ENCODE peak calls at places on chromosomes 7 and 10, in nine cellular contexts. P is colonic mucosa; E is H9; K is cardiac muscle cell; J is CD4-positive, alpha-beta memory T cell; G is mucosa of descending colon; Z is endodermal cell; L is uterus; T is heart right ventricle. U is an unnamed sample. For H3K4me1, the result is how much of the 10 kb centered on the place peaks cover.

GRCh38 chr7:23431596-23432284 is 38.6 kb downstream of the IGF2BP3 start:
- DNase-seq in P (no peak), E (no peak), K (no peak), J (no peak), G (no peak), Z (no peak), L (no peak), T (no peak), U (no peak)

GRCh38 chr10:113278664-113279063 is 274.2 kb upstream of the HABP2 start:
- DNase-seq in P (no peak), E (no peak), K (no peak), J (no peak), G (no peak), Z (no peak), L (no peak), T (no peak), U (no peak)

GRCh38 chr7:100682991-100683658 is 9.6 kb downstream of the GNB2 start:
- DNase-seq in P (no peak), E (no peak), K (no peak), J (no peak), G (no peak), Z (no peak), L (no peak), T (no peak), U (no peak)

GRCh38 chr7:121103579-121103978 is 115.1 kb downstream of the CPED1 start:
- DNase-seq in P (no peak), E (no peak), K (no peak), J (no peak), G (no peak), Z (no peak), L (no peak), T (no peak), U (no peak)

GRCh38 chr10:18185621-18186020 is 45.4 kb downstream of the CACNB2 start:
- DNase-seq in P (no peak), E (no peak), K (no peak), J (no peak), G (no peak), Z (no peak), L (no peak), T (no peak), U (no peak)

GRCh38 chr7:19116121-19117080 is 1.0 kb downstream of the TWIST1 start:
- DNase-seq in P (no peak), E (peak), K (peak), J (no peak), G (no peak), Z (peak), L (peak), T (no peak), U (no peak)

GRCh38 chr7:81846398-81846797 is 76.6 kb upstream of the HGF start:
- DNase-seq in P (no peak), E (no peak), K (no peak), J (no peak), G (no peak), Z (no peak), L (no peak), T (peak), U (no peak)

GRCh38 chr10:132248455-132249231 is 59.1 kb downstream of the STK32C start:
- DNase-seq in P (peak), E (peak), K (peak), J (peak), G (peak), Z (peak), L (no peak), T (no peak), U (peak)

GRCh38 chr10:18438356-18439126 is 212.8 kb downstream of the NSUN6 start:
- DNase-seq in P (no peak), E (no peak), K (no peak), J (no peak), G (no peak), Z (no peak), L (no peak), T (peak), U (no peak)

GRCh38 chr10:118983263-118983662 is 46.3 kb upstream of the NANOS1 start:
- DNase-seq in P (no peak), E (peak), K (no peak), J (no peak), G (no peak), Z (peak), L (no peak), T (no peak), U (no peak)

GRCh38 chr7:88431861-88432260 is 125.2 kb upstream of the STEAP4 start:
- DNase-seq in P (no peak), E (no peak), K (no peak), J (no peak), G (no peak), Z (no peak), L (no peak), T (no peak), U (no peak)

GRCh38 chr7:96548664-96549063 is 161.0 kb downstream of the SEM1 start:
- DNase-seq in P (no peak), E (no peak), K (no peak), J (no peak), G (no peak), Z (no peak), L (no peak), T (no peak), U (no peak)

GRCh38 chr7:20301311-20301939 is 29.3 kb upstream of the ITGB8 start:
- DNase-seq in P (no peak), E (no peak), K (no peak), J (no peak), G (no peak), Z (no peak), L (no peak), T (no peak), U (no peak)

GRCh38 chr7:156638443-156639077 is 2.0 kb upstream of the RNF32 start:
- DNase-seq in P (no peak), E (no peak), K (no peak), J (no peak), G (no peak), Z (no peak), L (no peak), T (no peak), U (no peak)

GRCh38 chr10:75209325-75210192 is 1.0 kb upstream of the VDAC2 start:
- DNase-seq in P (peak), E (no peak), K (no peak), J (peak), G (peak), Z (peak), L (peak), T (peak), U (peak)

GRCh38 chr10:98414578-98414931 is 427 bp downstream of the PYROXD2 start:
- DNase-seq in P (no peak), E (no peak), K (no peak), J (no peak), G (no peak), Z (no peak), L (no peak), T (no peak), U (no peak)

GRCh38 chr7:93921607-93922446 is at the start of gene GNG11:
- DNase-seq in P (peak), E (peak), K (peak), J (peak), G (peak), Z (peak), L (peak), T (peak), U (no peak)

GRCh38 chr10:106947643-106948042 is 216.9 kb downstream of the SORCS1 start:
- DNase-seq in P (no peak), E (no peak), K (no peak), J (no peak), G (no peak), Z (no peak), L (no peak), T (no peak), U (no peak)

GRCh38 chr7:5661941-5662340 is 119.5 kb downstream of the RNF216 start:
- DNase-seq in P (no peak), E (no peak), K (no peak), J (peak), G (no peak), Z (no peak), L (no peak), T (peak), U (no peak)

GRCh38 chr7:132117181-132117580 is 459.1 kb downstream of the PLXNA4 start:
- DNase-seq in P (no peak), E (no peak), K (no peak), J (no peak), G (no peak), Z (no peak), L (peak), T (no peak), U (no peak)

GRCh38 chr7:84196007-84196551 is 1.5 kb upstream of the SEMA3A start:
- DNase-seq in P (no peak), E (peak), K (peak), J (no peak), G (no peak), Z (peak), L (no peak), T (no peak), U (no peak)

GRCh38 chr7:17968791-17969715 is 28.8 kb upstream of the SNX13 start:
- DNase-seq in P (peak), E (no peak), K (no peak), J (no peak), G (no peak), Z (no peak), L (no peak), T (no peak), U (no peak)

GRCh38 chr10:126097558-126098215 is 201.3 kb downstream of the FANK1 start:
- DNase-seq in P (no peak), E (no peak), K (no peak), J (no peak), G (no peak), Z (no peak), L (no peak), T (no peak), U (no peak)

GRCh38 chr10:106559442-106559841 is 605.1 kb downstream of the SORCS1 start:
- DNase-seq in P (no peak), E (no peak), K (no peak), J (no peak), G (no peak), Z (no peak), L (no peak), T (no peak), U (no peak)

GRCh38 chr10:20993387-20994170 is 96.5 kb upstream of the NEBL start:
- DNase-seq in P (no peak), E (no peak), K (no peak), J (no peak), G (no peak), Z (no peak), L (no peak), T (no peak), U (no peak)

GRCh38 chr10:70320751-70321150 is 36.9 kb upstream of the NPFFR1 start:
- DNase-seq in P (no peak), E (no peak), K (no peak), J (no peak), G (no peak), Z (no peak), L (no peak), T (no peak), U (no peak)

GRCh38 chr10:18332484-18332883 is 192.3 kb downstream of the CACNB2 start:
- DNase-seq in P (no peak), E (no peak), K (peak), J (no peak), G (no peak), Z (no peak), L (no peak), T (no peak), U (no peak)

GRCh38 chr10:119207713-119208552 is 562 bp downstream of the GRK5 start:
- DNase-seq in P (peak), E (no peak), K (peak), J (peak), G (peak), Z (peak), L (peak), T (peak), U (no peak)

GRCh38 chr7:148657929-148658328 is 40.8 kb upstream of the CUL1 start:
- DNase-seq in P (no peak), E (no peak), K (no peak), J (no peak), G (no peak), Z (no peak), L (no peak), T (no peak), U (no peak)

GRCh38 chr10:102917314-102917961 is 656 bp upstream of the CNNM2 start:
- DNase-seq in P (peak), E (peak), K (peak), J (peak), G (peak), Z (peak), L (peak), T (peak), U (peak)

GRCh38 chr7:90736968-90737939 is 141.1 kb downstream of the CDK14 start:
- DNase-seq in P (no peak), E (no peak), K (no peak), J (no peak), G (no peak), Z (no peak), L (no peak), T (no peak), U (no peak)

GRCh38 chr10:98567396-98567795 is 120.7 kb upstream of the HPS1 start:
- DNase-seq in P (no peak), E (no peak), K (peak), J (no peak), G (no peak), Z (no peak), L (no peak), T (no peak), U (no peak)

GRCh38 chr10:59991661-59992060 is 85.3 kb upstream of the CCDC6 start:
- DNase-seq in P (peak), E (no peak), K (no peak), J (no peak), G (no peak), Z (no peak), L (peak), T (no peak), U (no peak)

GRCh38 chr7:12570148-12570528 is 382 bp upstream of the SCIN start:
- DNase-seq in P (peak), E (no peak), K (no peak), J (no peak), G (peak), Z (no peak), L (no peak), T (no peak), U (no peak)

GRCh38 chr10:6348091-6348862 is 145.5 kb downstream of the PFKFB3 start:
- DNase-seq in P (peak), E (no peak), K (no peak), J (peak), G (peak), Z (peak), L (no peak), T (peak), U (peak)

GRCh38 chr10:95475827-95476481 is 85.2 kb downstream of the SORBS1 start:
- DNase-seq in P (peak), E (no peak), K (no peak), J (no peak), G (peak), Z (peak), L (no peak), T (no peak), U (no peak)
- H3K4me1 ChIP-seq in P (under half), E (under half), K (half or more), J (under half), G (under half), Z (under half), L (under half), T (half or more), U (under half)

GRCh38 chr7:134996097-134996550 is 9.8 kb downstream of the AGBL3 start:
- DNase-seq in P (no peak), E (no peak), K (no peak), J (no peak), G (no peak), Z (no peak), L (peak), T (peak), U (no peak)

GRCh38 chr7:134992626-134993179 is 6.4 kb downstream of the AGBL3 start:
- DNase-seq in P (no peak), E (no peak), K (no peak), J (no peak), G (no peak), Z (no peak), L (peak), T (peak), U (no peak)

GRCh38 chr7:134997214-134997885 is 11.0 kb downstream of the AGBL3 start:
- DNase-seq in P (no peak), E (no peak), K (no peak), J (no peak), G (no peak), Z (no peak), L (no peak), T (no peak), U (no peak)

GRCh38 chr7:134993877-134994456 is 7.7 kb downstream of the AGBL3 start:
- DNase-seq in P (no peak), E (no peak), K (no peak), J (no peak), G (no peak), Z (no peak), L (no peak), T (no peak), U (no peak)

DNA sequence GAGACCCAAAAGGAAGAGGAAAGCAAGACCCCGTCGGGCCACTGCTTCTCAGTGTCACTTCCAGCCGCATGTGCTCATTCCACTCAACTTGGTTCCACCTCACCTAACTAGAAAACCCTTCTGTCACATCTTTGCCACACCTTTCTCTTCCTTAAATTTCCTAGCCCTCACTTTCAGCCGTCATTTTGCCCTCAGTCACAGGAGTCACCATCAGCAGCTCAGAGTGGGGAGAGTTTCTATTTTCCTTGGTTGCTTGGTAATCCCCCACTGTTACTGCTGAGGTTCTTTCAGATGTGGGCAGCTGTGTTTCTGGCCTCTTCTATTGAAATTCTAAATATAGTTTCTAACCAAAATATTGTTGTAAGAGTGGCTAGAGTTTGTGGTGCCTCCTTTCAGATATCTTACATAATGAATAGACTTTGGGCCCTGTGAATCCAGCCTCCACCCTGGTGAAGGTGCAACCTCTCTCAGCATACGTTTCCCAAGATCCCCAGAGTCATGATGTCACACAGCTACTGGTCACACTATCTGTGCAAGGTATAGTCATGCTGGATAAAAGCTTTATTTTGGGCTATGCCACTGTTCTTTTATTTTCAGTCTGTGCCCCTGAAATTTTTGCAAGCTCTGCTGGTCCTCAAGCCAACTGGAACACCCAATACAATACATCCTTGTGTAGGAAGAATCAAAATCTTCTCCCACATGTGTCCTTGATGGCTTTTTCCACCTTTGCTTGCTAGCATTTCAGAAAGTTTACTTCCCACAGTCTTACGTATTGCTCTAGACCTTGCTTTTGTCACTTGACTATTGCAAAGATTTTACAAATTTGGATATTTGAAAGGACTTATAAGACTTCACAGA is 9.2 kb downstream of the AGBL3 start:
- DNase-seq in P (no peak), E (no peak), K (no peak), J (peak), G (no peak), Z (no peak), L (no peak), T (no peak), U (no peak)
- H3K4me1 ChIP-seq in P (under half), E (under half), K (under half), J (under half), G (under half), Z (under half), L (under half), T (under half), U (under half)

DNA sequence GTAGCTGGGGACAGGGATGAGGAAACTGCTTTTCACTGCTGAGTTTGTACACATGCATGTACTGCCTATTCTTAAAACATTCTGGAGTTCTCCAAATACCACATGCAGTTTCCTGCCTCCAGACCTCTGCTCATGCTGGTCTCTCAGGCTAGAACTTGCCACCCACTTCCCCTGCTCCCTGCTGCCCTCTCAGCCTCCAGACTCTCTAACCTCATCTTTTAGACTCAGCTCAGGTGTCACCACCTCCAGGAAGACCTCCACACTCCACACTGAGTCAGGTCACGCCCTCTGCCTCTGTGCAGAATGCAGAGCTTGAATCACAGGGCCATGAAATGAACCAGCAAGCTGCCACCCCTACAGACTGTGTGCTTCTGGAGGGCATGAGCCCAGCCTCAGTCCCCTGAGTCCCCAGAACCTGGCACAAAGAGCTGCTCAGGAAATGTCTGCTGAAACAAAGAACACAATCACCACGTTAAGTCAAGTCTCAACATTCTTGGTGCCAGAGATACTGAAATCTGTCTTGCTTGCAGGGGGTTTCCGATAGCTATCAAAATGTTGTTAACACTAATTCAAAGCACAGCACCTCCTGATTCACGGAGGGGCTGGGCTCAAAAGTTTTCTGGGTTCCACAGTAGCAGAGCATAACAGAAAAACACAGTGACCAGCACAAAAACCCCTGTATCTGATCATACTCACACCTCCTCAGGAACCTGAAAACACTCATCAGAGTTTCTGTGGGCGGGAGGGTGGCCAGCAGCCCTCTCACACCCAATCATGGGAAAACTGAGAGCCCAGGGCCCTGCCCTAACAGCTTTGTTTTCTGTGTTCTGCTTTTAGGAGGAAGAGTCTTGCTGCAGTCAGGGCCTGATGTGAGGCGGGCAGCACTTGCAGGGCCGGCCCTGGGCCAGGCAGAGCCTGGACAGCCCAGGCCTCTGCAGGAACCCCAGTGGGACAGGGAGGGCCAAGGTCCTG is 21.1 kb downstream of the FAM53B start:
- DNase-seq in P (no peak), E (no peak), K (no peak), J (peak), G (no peak), Z (no peak), L (peak), T (no peak), U (peak)
- H3K4me1 ChIP-seq in P (half or more), E (under half), K (under half), J (half or more), G (half or more), Z (under half), L (under half), T (half or more), U (half or more)

GRCh38 chr7:2106506-2106905 is 126.2 kb downstream of the MAD1L1 start:
- DNase-seq in P (no peak), E (no peak), K (no peak), J (no peak), G (no peak), Z (peak), L (no peak), T (no peak), U (no peak)
- H3K4me1 ChIP-seq in P (under half), E (under half), K (under half), J (under half), G (under half), Z (under half), L (under half), T (under half), U (under half)

GRCh38 chr7:42127232-42127622 is 109.8 kb downstream of the GLI3 start:
- DNase-seq in P (no peak), E (no peak), K (no peak), J (no peak), G (no peak), Z (no peak), L (no peak), T (no peak), U (no peak)
- H3K4me1 ChIP-seq in P (under half), E (under half), K (half or more), J (under half), G (under half), Z (under half), L (under half), T (under half), U (under half)

U was measured in effector memory CD4-positive, alpha-beta T cell.